ENCODE peak calls at places on chromosomes 16 and 17, in nine cellular contexts. M is activated CD4-positive, alpha-beta T cell treated with anti-CD3 and anti-CD28 coated beads, Interleukin-2, amount 50 U/mL, for 48 hours; Y is amygdala; B is fibroblast of villous mesenchyme; K is fibroblast of lung; X is stimulated activated naive CD4-positive, alpha-beta T cell; J is HuH-7.5; T is caudate nucleus; G is cardiac muscle cell. W is an unnamed sample.

GRCh38 chr16:23901178-23902131 is 65.7 kb downstream of the PRKCB start:
- DNase-seq in B (no peak), G (no peak), T (no peak), J (no peak), X (no peak), M (no peak), Y (no peak), K (no peak), W (no peak)

GRCh38 chr17:47905221-47905733 is 9.2 kb downstream of the SP2 start:
- DNase-seq in B (peak), X (no peak), T (peak), M (no peak), J (no peak), K (peak), G (peak), Y (peak), W (no peak)

GRCh38 chr16:67538666-67539101 is 10.1 kb downstream of the RIPOR1 start:
- DNase-seq in G (no peak), J (peak), Y (no peak), B (peak), K (peak), X (no peak), M (no peak), T (no peak), W (peak)

GRCh38 chr17:82956146-82956725 is 116.4 kb upstream of the ZNF750 start:
- DNase-seq in T (no peak), X (no peak), G (no peak), B (no peak), K (no peak), J (no peak), M (no peak), Y (no peak), W (peak)

GRCh38 chr17:64004218-64004770 is 6.1 kb downstream of the PRR29 start:
- DNase-seq in M (no peak), Y (no peak), X (no peak), T (no peak), K (no peak), J (no peak), G (no peak), B (no peak), W (no peak)

GRCh38 chr16:8892101-8892575 is 10.0 kb downstream of the LITAFD start:
- DNase-seq in B (no peak), J (no peak), G (no peak), X (no peak), M (no peak), Y (no peak), T (no peak), K (no peak), W (no peak)

GRCh38 chr17:12627776-12628491 is 37.8 kb upstream of the MYOCD start:
- DNase-seq in G (no peak), Y (no peak), T (no peak), X (no peak), K (peak), M (no peak), J (no peak), B (peak), W (no peak)

GRCh38 chr16:49350265-49351103 is 23.1 kb upstream of the C16orf78 start:
- DNase-seq in B (peak), J (peak), T (peak), Y (peak), X (no peak), K (peak), G (peak), M (peak), W (peak)

GRCh38 chr16:2328428-2328827 is 12.1 kb downstream of the ABCA3 start:
- DNase-seq in X (no peak), K (no peak), B (no peak), Y (no peak), T (no peak), G (no peak), J (no peak), M (no peak), W (no peak)

GRCh38 chr17:31467502-31468256 is 76.2 kb downstream of the RAB11FIP4 start:
- DNase-seq in G (peak), B (no peak), K (no peak), Y (peak), T (peak), X (no peak), J (no peak), M (no peak), W (peak)

GRCh38 chr17:47367257-47367656 is 43.5 kb downstream of the EFCAB13 start:
- DNase-seq in B (no peak), G (no peak), X (no peak), Y (no peak), T (no peak), M (no peak), J (no peak), K (no peak), W (no peak)

GRCh38 chr17:39822051-39822450 is 42.1 kb downstream of the IKZF3 start:
- DNase-seq in T (no peak), G (no peak), Y (no peak), J (no peak), B (no peak), X (no peak), M (no peak), K (no peak), W (no peak)

GRCh38 chr16:69848635-69849545 is 86.8 kb downstream of the WWP2 start:
- DNase-seq in T (no peak), B (peak), G (peak), K (peak), M (no peak), J (no peak), X (no peak), Y (no peak), W (no peak)

GRCh38 chr16:85172465-85173071 is 60.3 kb upstream of the CIBAR2 start:
- DNase-seq in J (peak), Y (no peak), X (no peak), B (peak), K (peak), G (peak), T (no peak), M (no peak), W (peak)

GRCh38 chr16:1768767-1769401 is 2.5 kb downstream of the NME3 start:
- DNase-seq in M (no peak), K (no peak), B (no peak), J (no peak), T (no peak), Y (no peak), X (no peak), G (no peak), W (no peak)

GRCh38 chr16:12541672-12542071 is 262.0 kb downstream of the CPPED1 start:
- DNase-seq in T (no peak), K (no peak), Y (no peak), B (peak), M (no peak), X (no peak), G (no peak), J (no peak), W (no peak)

GRCh38 chr16:68910051-68910450 is 66.7 kb downstream of the TANGO6 start:
- DNase-seq in Y (no peak), B (no peak), K (no peak), X (no peak), J (no peak), M (no peak), G (no peak), T (no peak), W (no peak)

GRCh38 chr17:78595135-78595810 is 18.1 kb upstream of the DNAH17 start:
- DNase-seq in B (no peak), K (no peak), X (no peak), G (no peak), M (no peak), Y (no peak), J (no peak), T (no peak), W (no peak)

GRCh38 chr17:17071531-17072360 is 29.5 kb downstream of the MPRIP start:
- DNase-seq in T (no peak), X (no peak), J (no peak), Y (no peak), G (no peak), M (no peak), K (no peak), B (peak), W (no peak)

GRCh38 chr16:77409311-77409710 is 25.5 kb downstream of the ADAMTS18 start:
- DNase-seq in B (no peak), K (no peak), M (no peak), T (no peak), G (no peak), J (no peak), Y (no peak), X (no peak), W (no peak)

GRCh38 chr17:76982408-76983074 is 114.3 kb downstream of the MGAT5B start:
- DNase-seq in G (no peak), B (no peak), Y (no peak), K (no peak), M (no peak), T (no peak), X (no peak), J (no peak), W (no peak)

GRCh38 chr16:1527836-1528811 is 5.3 kb upstream of the TMEM204 start:
- DNase-seq in Y (no peak), K (no peak), J (no peak), X (no peak), T (no peak), G (peak), M (no peak), B (peak), W (no peak)

GRCh38 chr16:87458424-87458915 is 34.4 kb downstream of the ZCCHC14 start:
- DNase-seq in B (no peak), G (no peak), M (no peak), X (no peak), T (no peak), Y (no peak), J (no peak), K (no peak), W (no peak)

GRCh38 chr17:15031971-15032370 is 233.2 kb downstream of the PMP22 start:
- DNase-seq in J (no peak), M (no peak), T (no peak), Y (no peak), K (no peak), G (no peak), B (no peak), X (no peak), W (no peak)

GRCh38 chr16:31709181-31709580 is 164.4 kb upstream of the ZNF267 start:
- DNase-seq in X (no peak), Y (no peak), K (no peak), T (no peak), G (no peak), B (no peak), J (no peak), M (no peak), W (no peak)

GRCh38 chr16:70151391-70151790 is 22.2 kb upstream of the CLEC18C start:
- DNase-seq in Y (no peak), B (no peak), G (no peak), M (no peak), T (no peak), J (no peak), X (no peak), K (no peak), W (no peak)

GRCh38 chr16:69890114-69890890 is 60.8 kb upstream of the CLEC18A start:
- DNase-seq in M (no peak), T (peak), K (peak), X (no peak), G (peak), B (peak), J (no peak), Y (peak), W (peak)

GRCh38 chr16:12758031-12758669 is 45.5 kb downstream of the CPPED1 start:
- DNase-seq in Y (no peak), J (no peak), G (peak), T (no peak), M (no peak), K (no peak), B (no peak), X (no peak), W (no peak)

GRCh38 chr17:2406903-2407790 is 6.3 kb upstream of the MNT start:
- DNase-seq in X (no peak), B (peak), G (no peak), M (peak), T (no peak), Y (no peak), K (peak), J (no peak), W (no peak)

GRCh38 chr17:11999715-12000114 is 2.4 kb upstream of the ZNF18 start:
- DNase-seq in B (peak), G (no peak), T (no peak), M (no peak), Y (no peak), J (no peak), X (no peak), K (no peak), W (no peak)

GRCh38 chr17:66849136-66849655 is 14.3 kb downstream of the CACNG5 start:
- DNase-seq in J (no peak), K (no peak), Y (no peak), B (no peak), M (no peak), G (no peak), T (no peak), X (no peak), W (no peak)

GRCh38 chr17:67092291-67092690 is 47.9 kb downstream of the CACNG1 start:
- DNase-seq in G (no peak), X (no peak), J (no peak), K (no peak), B (no peak), T (no peak), Y (no peak), M (no peak), W (no peak)

GRCh38 chr16:84806256-84806889 is 13.4 kb upstream of the CRISPLD2 start:
- DNase-seq in G (no peak), K (peak), M (no peak), X (no peak), J (peak), Y (no peak), T (no peak), B (peak), W (no peak)

GRCh38 chr17:60748232-60748631 is 70.6 kb downstream of the BCAS3 start:
- DNase-seq in T (no peak), M (no peak), B (no peak), J (no peak), K (no peak), G (no peak), Y (no peak), X (no peak), W (no peak)

GRCh38 chr17:2094891-2095535 is 40.1 kb downstream of the HIC1 start:
- DNase-seq in J (peak), Y (no peak), K (peak), T (no peak), G (peak), M (no peak), B (peak), X (no peak), W (peak)

GRCh38 chr17:39027037-39027436 is 59.8 kb upstream of the FBXO47 start:
- DNase-seq in M (peak), B (no peak), Y (no peak), T (no peak), K (peak), J (no peak), X (no peak), G (peak), W (peak)

GRCh38 chr17:71821512-71821911 is 299.3 kb upstream of the SOX9 start:
- DNase-seq in B (peak), G (no peak), K (no peak), T (no peak), X (no peak), M (no peak), Y (no peak), J (no peak), W (no peak)

GRCh38 chr16:59385953-59386352 is 651.8 kb upstream of the GOT2 start:
- DNase-seq in K (peak), Y (no peak), T (no peak), J (no peak), B (peak), G (no peak), X (no peak), M (no peak), W (no peak)